ENCODE peak calls at places on chromosomes 12 and 14, in seven cellular contexts. Z is foreskin fibroblast, Y is NCI-H2107, F is kidney glomerular epithelial cell, M is iris pigment epithelial cell, N is psoas muscle, P is stomach. R is an unnamed sample.

GRCh38 chr12:25723286-25723685 is 170.2 kb upstream of the LMNTD1 start:
- DNase-seq in Z (no peak), P (no peak), F (peak), Y (no peak), N (no peak), M (no peak), R (no peak)

GRCh38 chr14:52348796-52349195 is 34.7 kb downstream of the PTGER2 start:
- DNase-seq in F (peak), P (no peak), Y (no peak), N (no peak), M (peak), Z (peak), R (no peak)

GRCh38 chr14:43316427-43316826 is 1190.7 kb downstream of the FSCB start:
- DNase-seq in Z (no peak), Y (no peak), M (no peak), N (no peak), P (no peak), F (no peak), R (no peak)

GRCh38 chr14:39442293-39442692 is 10.1 kb upstream of the FBXO33 start:
- DNase-seq in N (peak), F (no peak), P (no peak), M (no peak), Z (no peak), Y (no peak), R (no peak)

GRCh38 chr14:45698462-45699134 is 445.6 kb upstream of the MIS18BP1 start:
- DNase-seq in Y (peak), Z (no peak), M (peak), P (peak), F (peak), N (no peak), R (no peak)

GRCh38 chr14:66568220-66568619 is 60.3 kb downstream of the GPHN start:
- DNase-seq in Y (no peak), N (no peak), F (no peak), P (no peak), M (peak), Z (no peak), R (no peak)

GRCh38 chr12:5480218-5480952 is 48.5 kb downstream of the NTF3 start:
- DNase-seq in Y (peak), P (no peak), F (no peak), N (no peak), M (no peak), Z (no peak), R (no peak)

GRCh38 chr12:6607751-6608591 is 792 bp upstream of the CHD4 start:
- DNase-seq in F (peak), Y (peak), M (no peak), Z (peak), P (peak), N (no peak), R (peak)

GRCh38 chr12:26845057-26845666 is 12.2 kb upstream of the ITPR2 start:
- DNase-seq in M (peak), Y (no peak), N (peak), P (peak), Z (no peak), F (peak), R (no peak)

GRCh38 chr14:102528441-102529170 is 19.0 kb upstream of the ANKRD9 start:
- DNase-seq in Y (no peak), M (no peak), F (no peak), P (no peak), N (no peak), Z (no peak), R (no peak)

GRCh38 chr12:12823811-12824210 is 10.7 kb downstream of the DDX47 start:
- DNase-seq in N (no peak), P (no peak), M (no peak), F (no peak), Z (no peak), Y (no peak), R (no peak)

GRCh38 chr12:990308-990648 is 745 bp upstream of the ERC1 start:
- DNase-seq in Z (peak), N (peak), M (peak), Y (peak), F (no peak), P (peak), R (peak)

GRCh38 chr14:72894623-72895378 is 900 bp upstream of the DPF3 start:
- DNase-seq in M (peak), Y (no peak), N (peak), Z (no peak), P (no peak), F (no peak), R (no peak)

GRCh38 chr14:74582910-74583581 is 29.0 kb downstream of the LTBP2 start:
- DNase-seq in M (no peak), Y (no peak), N (peak), Z (peak), F (no peak), P (peak), R (no peak)

GRCh38 chr12:32198555-32198954 is 91.9 kb downstream of the BICD1 start:
- DNase-seq in M (peak), Y (no peak), F (peak), Z (peak), N (no peak), P (no peak), R (no peak)

GRCh38 chr12:91743727-91744126 is 401.9 kb downstream of the BTG1 start:
- DNase-seq in F (no peak), Z (no peak), N (no peak), M (no peak), Y (no peak), P (no peak), R (no peak)

GRCh38 chr14:75322746-75323145 is 44.1 kb downstream of the FOS start:
- DNase-seq in N (no peak), Y (no peak), F (no peak), P (no peak), Z (no peak), M (no peak), R (no peak)

GRCh38 chr12:101891462-101891971 is 14.1 kb downstream of the DRAM1 start:
- DNase-seq in Z (peak), P (peak), F (peak), Y (no peak), N (no peak), M (peak), R (no peak)

GRCh38 chr12:132522586-132523380 is 32.8 kb downstream of the FBRSL1 start:
- DNase-seq in M (no peak), N (no peak), Z (no peak), F (no peak), P (no peak), Y (peak), R (no peak)

GRCh38 chr14:74459289-74459946 is 33.4 kb upstream of the SYNDIG1L start:
- DNase-seq in P (no peak), F (no peak), M (peak), Y (no peak), Z (peak), N (peak), R (no peak)

GRCh38 chr12:51814311-51815088 is 34.0 kb downstream of the FIGNL2 start:
- DNase-seq in P (peak), Z (peak), F (peak), N (peak), Y (no peak), M (peak), R (peak)

GRCh38 chr14:99517046-99517642 is 35.9 kb downstream of the CCNK start:
- DNase-seq in P (no peak), Y (no peak), M (no peak), N (no peak), Z (no peak), F (no peak), R (no peak)

GRCh38 chr12:82082476-82082875 is 275.7 kb downstream of the CCDC59 start:
- DNase-seq in N (no peak), P (no peak), Y (no peak), F (no peak), Z (no peak), M (no peak), R (no peak)

GRCh38 chr14:31568671-31569070 is 7.5 kb downstream of the NUBPL start:
- DNase-seq in Z (no peak), F (no peak), N (no peak), Y (no peak), P (no peak), M (peak), R (no peak)

GRCh38 chr12:99771659-99772058 is 124.1 kb downstream of the GARIN6 start:
- DNase-seq in P (no peak), Z (no peak), F (no peak), N (no peak), M (no peak), Y (no peak), R (no peak)

GRCh38 chr14:23085458-23085857 is 9.5 kb downstream of the ACIN1 start:
- DNase-seq in P (no peak), N (no peak), M (peak), Y (no peak), Z (peak), F (no peak), R (no peak)

GRCh38 chr12:52246720-52247621 is 13.9 kb downstream of the KRT7 start:
- DNase-seq in Y (peak), P (peak), M (no peak), N (no peak), F (no peak), Z (no peak), R (no peak)

GRCh38 chr14:21536395-21537087 is 10.4 kb upstream of the SALL2 start:
- DNase-seq in Y (no peak), F (no peak), Z (no peak), P (no peak), N (no peak), M (no peak), R (no peak)

GRCh38 chr14:60509438-60510253 is 700 bp downstream of the SIX6 start:
- DNase-seq in N (no peak), F (no peak), P (no peak), M (no peak), Y (no peak), Z (no peak), R (no peak)

GRCh38 chr12:62730649-62731377 is 204.1 kb downstream of the PPM1H start:
- DNase-seq in Z (no peak), M (peak), N (no peak), Y (no peak), P (no peak), F (peak), R (no peak)

GRCh38 chr14:92352158-92352985 is 29.4 kb downstream of the SLC24A4 start:
- DNase-seq in N (no peak), F (no peak), P (no peak), Z (no peak), Y (no peak), M (peak), R (peak)

GRCh38 chr14:104754213-104754851 is 1.4 kb downstream of the SIVA1 start:
- DNase-seq in P (no peak), F (no peak), N (no peak), Y (no peak), M (no peak), Z (no peak), R (no peak)

GRCh38 chr12:108734200-108734906 is 3.0 kb upstream of the CORO1C start:
- DNase-seq in N (no peak), Y (no peak), M (peak), P (peak), F (peak), Z (peak), R (no peak)

GRCh38 chr12:69843653-69844052 is 18.6 kb downstream of the MYRFL start:
- DNase-seq in Y (no peak), N (no peak), F (no peak), Z (no peak), M (no peak), P (no peak), R (no peak)

GRCh38 chr12:132433641-132434395 is 56.1 kb upstream of the FBRSL1 start:
- DNase-seq in Z (no peak), N (no peak), F (no peak), M (no peak), P (peak), Y (peak), R (no peak)

GRCh38 chr14:49946320-49947141 is 53.6 kb downstream of the ARF6 start:
- DNase-seq in P (peak), N (no peak), Y (peak), F (peak), Z (peak), M (peak), R (peak)

GRCh38 chr12:2959194-2959507 is at the start of gene TEAD4:
- DNase-seq in F (peak), N (peak), M (peak), Z (peak), Y (no peak), P (peak), R (no peak)